ENCODE peak calls at places on chromosomes 1 and 21, in six cellular contexts. One of them, this sample, is unnamed. For H3K4me1, the result is how much of the 10 kb centered on the place peaks cover.

GRCh38 chr1:109185357-109185756 is 28.4 kb upstream of the SARS1 start:
- DNase-seq in OCI-LY7: no peak
- DNase-seq in IMR-90: peak
- DNase-seq in Caco-2: no peak
- DNase-seq in pancreas: no peak
- DNase-seq in NT2/D1: no peak
- DNase-seq in this sample: no peak

GRCh38 chr1:222785553-222785952 is 29.3 kb upstream of the DISP1 start:
- DNase-seq in pancreas: no peak
- DNase-seq in NT2/D1: no peak
- DNase-seq in Caco-2: no peak
- DNase-seq in IMR-90: no peak
- DNase-seq in OCI-LY7: no peak
- DNase-seq in this sample: no peak

GRCh38 chr21:31612889-31613785 is 46.4 kb upstream of the SOD1 start:
- DNase-seq in NT2/D1: no peak
- DNase-seq in IMR-90: peak
- DNase-seq in pancreas: no peak
- DNase-seq in OCI-LY7: no peak
- DNase-seq in Caco-2: no peak
- DNase-seq in this sample: no peak

GRCh38 chr1:223425550-223425949 is 32.3 kb downstream of the CCDC185 start:
- DNase-seq in pancreas: no peak
- DNase-seq in Caco-2: no peak
- DNase-seq in IMR-90: no peak
- DNase-seq in NT2/D1: no peak
- DNase-seq in OCI-LY7: no peak
- DNase-seq in this sample: no peak

GRCh38 chr21:40886931-40887330 is 40.0 kb upstream of the DSCAM start:
- DNase-seq in IMR-90: no peak
- DNase-seq in OCI-LY7: no peak
- DNase-seq in Caco-2: peak
- DNase-seq in pancreas: no peak
- DNase-seq in NT2/D1: no peak
- DNase-seq in this sample: no peak

GRCh38 chr21:31531967-31532366 is 127.5 kb upstream of the SOD1 start:
- DNase-seq in IMR-90: no peak
- DNase-seq in pancreas: no peak
- DNase-seq in OCI-LY7: no peak
- DNase-seq in Caco-2: no peak
- DNase-seq in NT2/D1: no peak
- DNase-seq in this sample: no peak

GRCh38 chr1:89557443-89557820 is 32.8 kb downstream of the LRRC8B start:
- DNase-seq in OCI-LY7: no peak
- DNase-seq in Caco-2: no peak
- DNase-seq in IMR-90: no peak
- DNase-seq in pancreas: no peak
- DNase-seq in NT2/D1: no peak
- DNase-seq in this sample: no peak

GRCh38 chr1:12142891-12143630 is 23.7 kb upstream of the TNFRSF1B start:
- DNase-seq in NT2/D1: no peak
- DNase-seq in pancreas: no peak
- DNase-seq in OCI-LY7: no peak
- DNase-seq in Caco-2: no peak
- DNase-seq in IMR-90: no peak
- DNase-seq in this sample: no peak

GRCh38 chr1:106254748-106255147 is 801.7 kb upstream of the PRMT6 start:
- DNase-seq in Caco-2: no peak
- DNase-seq in pancreas: no peak
- DNase-seq in IMR-90: no peak
- DNase-seq in NT2/D1: no peak
- DNase-seq in OCI-LY7: no peak
- DNase-seq in this sample: no peak

GRCh38 chr1:27284425-27285287 is 37.3 kb upstream of the TMEM222 start:
- DNase-seq in Caco-2: peak
- DNase-seq in OCI-LY7: peak
- DNase-seq in pancreas: peak
- DNase-seq in IMR-90: peak
- DNase-seq in NT2/D1: peak
- DNase-seq in this sample: peak

GRCh38 chr1:180070286-180070685 is 84.4 kb upstream of the QSOX1 start:
- DNase-seq in OCI-LY7: no peak
- DNase-seq in Caco-2: no peak
- DNase-seq in NT2/D1: no peak
- DNase-seq in IMR-90: no peak
- DNase-seq in pancreas: no peak
- DNase-seq in this sample: no peak

GRCh38 chr1:205756552-205756951 is 6.6 kb upstream of the NUCKS1 start:
- DNase-seq in NT2/D1: no peak
- DNase-seq in OCI-LY7: no peak
- DNase-seq in pancreas: no peak
- DNase-seq in IMR-90: no peak
- DNase-seq in Caco-2: no peak
- DNase-seq in this sample: no peak

GRCh38 chr1:201527879-201528278 is 11.0 kb upstream of the NAV1 start:
- DNase-seq in Caco-2: no peak
- DNase-seq in pancreas: no peak
- DNase-seq in OCI-LY7: no peak
- DNase-seq in IMR-90: no peak
- DNase-seq in NT2/D1: no peak
- DNase-seq in this sample: no peak

GRCh38 chr1:152000989-152001630 is 7.5 kb upstream of the S100A10 start:
- DNase-seq in Caco-2: no peak
- DNase-seq in pancreas: no peak
- DNase-seq in NT2/D1: no peak
- DNase-seq in OCI-LY7: no peak
- DNase-seq in IMR-90: no peak
- DNase-seq in this sample: no peak

GRCh38 chr1:82165304-82165703 is 364.6 kb downstream of the ADGRL2 start:
- DNase-seq in NT2/D1: no peak
- DNase-seq in pancreas: no peak
- DNase-seq in OCI-LY7: no peak
- DNase-seq in IMR-90: no peak
- DNase-seq in Caco-2: no peak
- DNase-seq in this sample: no peak

GRCh38 chr1:53567458-53568250 is 108.5 kb downstream of the DMRTB1 start:
- DNase-seq in IMR-90: no peak
- DNase-seq in NT2/D1: no peak
- DNase-seq in pancreas: no peak
- DNase-seq in OCI-LY7: no peak
- DNase-seq in Caco-2: no peak
- DNase-seq in this sample: no peak

GRCh38 chr1:176073524-176074157 is 133.4 kb downstream of the COP1 start:
- DNase-seq in OCI-LY7: peak
- DNase-seq in pancreas: no peak
- DNase-seq in NT2/D1: peak
- DNase-seq in Caco-2: peak
- DNase-seq in IMR-90: peak
- DNase-seq in this sample: peak

GRCh38 chr21:36992671-36993070 is 13.8 kb upstream of the RIPPLY3 start:
- DNase-seq in pancreas: no peak
- DNase-seq in IMR-90: no peak
- DNase-seq in OCI-LY7: no peak
- DNase-seq in NT2/D1: no peak
- DNase-seq in Caco-2: no peak
- DNase-seq in this sample: no peak

GRCh38 chr1:169779970-169780369 is 14.7 kb downstream of the METTL18 start:
- DNase-seq in NT2/D1: no peak
- DNase-seq in pancreas: no peak
- DNase-seq in OCI-LY7: no peak
- DNase-seq in IMR-90: peak
- DNase-seq in Caco-2: no peak
- DNase-seq in this sample: no peak

GRCh38 chr1:28329395-28330153 is 734 bp downstream of the MED18 start:
- DNase-seq in NT2/D1: peak
- DNase-seq in pancreas: no peak
- DNase-seq in OCI-LY7: peak
- DNase-seq in Caco-2: peak
- DNase-seq in IMR-90: peak
- DNase-seq in this sample: peak

GRCh38 chr1:15617874-15618684 is 821 bp downstream of the DDI2 start:
- DNase-seq in OCI-LY7: peak
- DNase-seq in Caco-2: peak
- DNase-seq in NT2/D1: no peak
- DNase-seq in IMR-90: no peak
- DNase-seq in pancreas: no peak
- DNase-seq in this sample: peak

GRCh38 chr1:2640626-2641025 is 7.8 kb upstream of the MMEL1 start:
- DNase-seq in OCI-LY7: no peak
- DNase-seq in Caco-2: no peak
- DNase-seq in NT2/D1: no peak
- DNase-seq in pancreas: no peak
- DNase-seq in IMR-90: no peak
- DNase-seq in this sample: no peak

GRCh38 chr1:11960710-11961109 is 19.5 kb upstream of the MFN2 start:
- DNase-seq in IMR-90: no peak
- DNase-seq in pancreas: no peak
- DNase-seq in Caco-2: no peak
- DNase-seq in OCI-LY7: no peak
- DNase-seq in NT2/D1: no peak
- DNase-seq in this sample: no peak

GRCh38 chr1:54016343-54017282 is 1.4 kb downstream of the LDLRAD1 start:
- DNase-seq in IMR-90: peak
- DNase-seq in pancreas: no peak
- DNase-seq in NT2/D1: peak
- DNase-seq in Caco-2: peak
- DNase-seq in OCI-LY7: no peak
- DNase-seq in this sample: peak

GRCh38 chr1:248837045-248837793 is 805 bp upstream of the ZNF672 start:
- DNase-seq in Caco-2: no peak
- DNase-seq in IMR-90: no peak
- DNase-seq in pancreas: no peak
- DNase-seq in OCI-LY7: no peak
- DNase-seq in NT2/D1: no peak
- DNase-seq in this sample: no peak
- H3K4me1 ChIP-seq in Caco-2: under half
- H3K4me1 ChIP-seq in IMR-90: under half
- H3K4me1 ChIP-seq in pancreas: under half
- H3K4me1 ChIP-seq in OCI-LY7: under half
- H3K4me1 ChIP-seq in NT2/D1: under half
- H3K4me1 ChIP-seq in this sample: under half

DNA sequence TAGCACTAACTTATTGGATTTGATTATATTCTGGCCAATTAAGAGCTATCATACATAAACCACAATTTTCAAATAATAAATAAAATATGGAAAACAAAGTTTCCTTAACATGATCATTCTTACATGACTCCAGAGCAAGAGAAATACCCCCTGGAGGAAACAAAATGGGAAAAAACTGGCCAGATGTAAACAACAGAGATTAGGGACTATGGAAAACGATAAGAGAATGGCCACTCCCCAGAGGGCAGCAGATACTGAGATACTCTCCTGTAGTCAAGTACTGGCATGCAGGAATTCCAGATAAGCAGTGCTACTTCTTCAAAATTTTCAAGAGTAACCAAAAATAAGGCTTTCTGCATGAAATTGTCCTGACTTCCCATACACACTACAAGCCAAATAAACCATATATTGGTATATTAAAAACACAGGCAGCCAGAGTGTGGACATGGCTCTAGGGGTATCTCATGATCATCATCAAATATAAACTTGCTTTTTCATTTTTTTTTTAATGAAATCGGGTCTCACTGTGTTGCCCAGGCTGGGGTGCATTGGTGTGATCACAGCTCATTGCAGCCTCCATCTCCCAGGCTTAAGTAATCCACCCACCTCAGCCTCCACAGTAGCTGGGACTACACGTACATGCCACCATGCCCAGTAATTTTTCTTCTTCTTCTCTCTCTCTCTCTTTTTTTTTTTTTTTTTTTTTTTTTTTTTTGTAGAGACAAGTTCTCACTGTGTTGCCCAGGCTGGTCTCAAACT is 118.5 kb downstream of the EIF4G3 start:
- DNase-seq in Caco-2: peak
- DNase-seq in OCI-LY7: no peak
- DNase-seq in IMR-90: no peak
- DNase-seq in NT2/D1: no peak
- DNase-seq in pancreas: no peak
- DNase-seq in this sample: no peak
- H3K4me3 ChIP-seq in Caco-2: no peak
- H3K4me3 ChIP-seq in OCI-LY7: no peak
- H3K4me3 ChIP-seq in IMR-90: no peak
- H3K4me3 ChIP-seq in NT2/D1: no peak
- H3K4me3 ChIP-seq in pancreas: no peak
- H3K4me3 ChIP-seq in this sample: no peak

GRCh38 chr1:155044812-155045690 is 6.1 kb upstream of the ADAM15 start:
- DNase-seq in IMR-90: peak
- DNase-seq in Caco-2: peak
- DNase-seq in OCI-LY7: peak
- DNase-seq in pancreas: peak
- DNase-seq in NT2/D1: peak
- DNase-seq in this sample: peak

GRCh38 chr1:155043793-155044192 is 7.3 kb upstream of the ADAM15 start:
- DNase-seq in NT2/D1: no peak
- DNase-seq in pancreas: no peak
- DNase-seq in OCI-LY7: no peak
- DNase-seq in IMR-90: no peak
- DNase-seq in Caco-2: no peak
- DNase-seq in this sample: no peak

GRCh38 chr1:155040358-155041093 is 6.9 kb downstream of the DCST1 start:
- DNase-seq in IMR-90: no peak
- DNase-seq in OCI-LY7: no peak
- DNase-seq in pancreas: no peak
- DNase-seq in Caco-2: no peak
- DNase-seq in NT2/D1: no peak
- DNase-seq in this sample: no peak

GRCh38 chr1:155043259-155043658 is 7.9 kb upstream of the ADAM15 start:
- DNase-seq in IMR-90: no peak
- DNase-seq in OCI-LY7: no peak
- DNase-seq in NT2/D1: no peak
- DNase-seq in Caco-2: no peak
- DNase-seq in pancreas: no peak
- DNase-seq in this sample: peak

DNA sequence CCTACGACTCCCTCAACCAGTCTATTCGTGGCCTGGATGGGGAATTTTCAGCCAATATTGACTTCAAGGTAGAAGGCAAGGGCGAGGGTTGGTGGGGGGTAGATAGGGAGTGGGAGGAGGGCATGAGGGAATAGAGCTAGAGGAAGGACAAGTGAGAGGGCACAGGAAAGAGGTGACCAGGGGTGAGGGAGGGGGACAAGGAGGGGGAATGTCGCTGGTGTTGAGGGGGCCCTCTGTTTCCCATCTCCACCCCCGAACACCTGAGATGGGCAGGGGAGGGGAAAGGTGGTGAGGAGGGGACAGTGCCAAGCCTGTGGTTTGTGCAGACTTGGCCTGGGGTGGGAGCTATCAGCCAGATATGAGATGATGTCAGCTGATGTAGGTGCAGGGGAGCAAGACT is 8.3 kb upstream of the ADAM15 start:
- DNase-seq in Caco-2: no peak
- DNase-seq in pancreas: no peak
- DNase-seq in OCI-LY7: no peak
- DNase-seq in IMR-90: no peak
- DNase-seq in NT2/D1: no peak
- DNase-seq in this sample: no peak
- H3K4me1 ChIP-seq in Caco-2: under half
- H3K4me1 ChIP-seq in pancreas: under half
- H3K4me1 ChIP-seq in OCI-LY7: under half
- H3K4me1 ChIP-seq in IMR-90: under half
- H3K4me1 ChIP-seq in NT2/D1: under half
- H3K4me1 ChIP-seq in this sample: under half

GRCh38 chr21:45248893-45249381 is 38.8 kb downstream of the POFUT2 start:
- DNase-seq in Caco-2: no peak
- DNase-seq in pancreas: no peak
- DNase-seq in NT2/D1: no peak
- DNase-seq in IMR-90: peak
- DNase-seq in OCI-LY7: no peak
- DNase-seq in this sample: no peak
- H3K4me3 ChIP-seq in Caco-2: peak
- H3K4me3 ChIP-seq in pancreas: no peak
- H3K4me3 ChIP-seq in NT2/D1: no peak
- H3K4me3 ChIP-seq in IMR-90: peak
- H3K4me3 ChIP-seq in OCI-LY7: no peak
- H3K4me3 ChIP-seq in this sample: no peak

This sample was measured in hepatocyte.